ENCODE peak calls at places on chromosomes 13 and 19, in ten cellular contexts. One of them, this sample, is unnamed.

GRCh38 chr19:45779231-45780145 is 2.8 kb downstream of the DMPK start:
- DNase-seq in GM23248: peak
- DNase-seq in T-cell: peak
- DNase-seq in activated T-helper 1 cell treated with anti-CD3 and anti-CD28 coated beads, Interleukin-2, amount 50 U/mL, for 16 hours: peak
- DNase-seq in globus pallidus: no peak
- DNase-seq in spleen: peak
- DNase-seq in activated CD4-positive, alpha-beta T cell treated with anti-CD3 and anti-CD28 coated beads for 36 hours: peak
- DNase-seq in activated gamma-delta T cell treated with Interleukin-2 at 50 U/mL for 16 hours: peak
- DNase-seq in activated T-cell treated with anti-CD3 and anti-CD28 coated beads for 1 hour: peak
- DNase-seq in mesothelial cell of epicardium: peak
- DNase-seq in this sample: peak

GRCh38 chr13:42129033-42129432 is 80.6 kb downstream of the DGKH start:
- DNase-seq in GM23248: no peak
- DNase-seq in T-cell: no peak
- DNase-seq in activated T-helper 1 cell treated with anti-CD3 and anti-CD28 coated beads, Interleukin-2, amount 50 U/mL, for 16 hours: no peak
- DNase-seq in globus pallidus: no peak
- DNase-seq in spleen: no peak
- DNase-seq in activated CD4-positive, alpha-beta T cell treated with anti-CD3 and anti-CD28 coated beads for 36 hours: no peak
- DNase-seq in activated gamma-delta T cell treated with Interleukin-2 at 50 U/mL for 16 hours: no peak
- DNase-seq in activated T-cell treated with anti-CD3 and anti-CD28 coated beads for 1 hour: no peak
- DNase-seq in mesothelial cell of epicardium: no peak
- DNase-seq in this sample: no peak

GRCh38 chr19:28920269-28921066 is 292.5 kb downstream of the UQCRFS1 start:
- DNase-seq in GM23248: peak
- DNase-seq in T-cell: no peak
- DNase-seq in activated T-helper 1 cell treated with anti-CD3 and anti-CD28 coated beads, Interleukin-2, amount 50 U/mL, for 16 hours: no peak
- DNase-seq in globus pallidus: no peak
- DNase-seq in spleen: no peak
- DNase-seq in activated CD4-positive, alpha-beta T cell treated with anti-CD3 and anti-CD28 coated beads for 36 hours: no peak
- DNase-seq in activated gamma-delta T cell treated with Interleukin-2 at 50 U/mL for 16 hours: no peak
- DNase-seq in activated T-cell treated with anti-CD3 and anti-CD28 coated beads for 1 hour: no peak
- DNase-seq in mesothelial cell of epicardium: no peak
- DNase-seq in this sample: no peak

GRCh38 chr13:39692650-39693438 is 37.4 kb downstream of the COG6 start:
- DNase-seq in GM23248: peak
- DNase-seq in T-cell: no peak
- DNase-seq in activated T-helper 1 cell treated with anti-CD3 and anti-CD28 coated beads, Interleukin-2, amount 50 U/mL, for 16 hours: no peak
- DNase-seq in globus pallidus: peak
- DNase-seq in spleen: no peak
- DNase-seq in activated CD4-positive, alpha-beta T cell treated with anti-CD3 and anti-CD28 coated beads for 36 hours: no peak
- DNase-seq in activated gamma-delta T cell treated with Interleukin-2 at 50 U/mL for 16 hours: no peak
- DNase-seq in activated T-cell treated with anti-CD3 and anti-CD28 coated beads for 1 hour: no peak
- DNase-seq in mesothelial cell of epicardium: no peak
- DNase-seq in this sample: no peak

GRCh38 chr13:23618341-23618740 is 48.1 kb downstream of the TNFRSF19 start:
- DNase-seq in GM23248: peak
- DNase-seq in T-cell: no peak
- DNase-seq in activated T-helper 1 cell treated with anti-CD3 and anti-CD28 coated beads, Interleukin-2, amount 50 U/mL, for 16 hours: no peak
- DNase-seq in globus pallidus: no peak
- DNase-seq in spleen: no peak
- DNase-seq in activated CD4-positive, alpha-beta T cell treated with anti-CD3 and anti-CD28 coated beads for 36 hours: no peak
- DNase-seq in activated gamma-delta T cell treated with Interleukin-2 at 50 U/mL for 16 hours: no peak
- DNase-seq in activated T-cell treated with anti-CD3 and anti-CD28 coated beads for 1 hour: no peak
- DNase-seq in mesothelial cell of epicardium: no peak
- DNase-seq in this sample: no peak

GRCh38 chr13:80707000-80707983 is 366.4 kb upstream of the SPRY2 start:
- DNase-seq in GM23248: no peak
- DNase-seq in T-cell: no peak
- DNase-seq in activated T-helper 1 cell treated with anti-CD3 and anti-CD28 coated beads, Interleukin-2, amount 50 U/mL, for 16 hours: no peak
- DNase-seq in globus pallidus: no peak
- DNase-seq in spleen: peak
- DNase-seq in activated CD4-positive, alpha-beta T cell treated with anti-CD3 and anti-CD28 coated beads for 36 hours: no peak
- DNase-seq in activated gamma-delta T cell treated with Interleukin-2 at 50 U/mL for 16 hours: no peak
- DNase-seq in activated T-cell treated with anti-CD3 and anti-CD28 coated beads for 1 hour: no peak
- DNase-seq in mesothelial cell of epicardium: no peak
- DNase-seq in this sample: no peak

GRCh38 chr19:10201176-10201575 is 6.4 kb upstream of the DNMT1 start:
- DNase-seq in GM23248: no peak
- DNase-seq in T-cell: no peak
- DNase-seq in activated T-helper 1 cell treated with anti-CD3 and anti-CD28 coated beads, Interleukin-2, amount 50 U/mL, for 16 hours: no peak
- DNase-seq in globus pallidus: no peak
- DNase-seq in spleen: no peak
- DNase-seq in activated CD4-positive, alpha-beta T cell treated with anti-CD3 and anti-CD28 coated beads for 36 hours: no peak
- DNase-seq in activated gamma-delta T cell treated with Interleukin-2 at 50 U/mL for 16 hours: no peak
- DNase-seq in activated T-cell treated with anti-CD3 and anti-CD28 coated beads for 1 hour: no peak
- DNase-seq in mesothelial cell of epicardium: no peak
- DNase-seq in this sample: no peak

GRCh38 chr13:96994030-96994848 is at the start of gene OXGR1:
- DNase-seq in GM23248: peak
- DNase-seq in T-cell: no peak
- DNase-seq in activated T-helper 1 cell treated with anti-CD3 and anti-CD28 coated beads, Interleukin-2, amount 50 U/mL, for 16 hours: no peak
- DNase-seq in globus pallidus: peak
- DNase-seq in spleen: no peak
- DNase-seq in activated CD4-positive, alpha-beta T cell treated with anti-CD3 and anti-CD28 coated beads for 36 hours: peak
- DNase-seq in activated gamma-delta T cell treated with Interleukin-2 at 50 U/mL for 16 hours: no peak
- DNase-seq in activated T-cell treated with anti-CD3 and anti-CD28 coated beads for 1 hour: no peak
- DNase-seq in mesothelial cell of epicardium: no peak
- DNase-seq in this sample: no peak

GRCh38 chr19:1304197-1304924 is 18.7 kb downstream of the EFNA2 start:
- DNase-seq in GM23248: no peak
- DNase-seq in T-cell: no peak
- DNase-seq in activated T-helper 1 cell treated with anti-CD3 and anti-CD28 coated beads, Interleukin-2, amount 50 U/mL, for 16 hours: no peak
- DNase-seq in globus pallidus: no peak
- DNase-seq in spleen: peak
- DNase-seq in activated CD4-positive, alpha-beta T cell treated with anti-CD3 and anti-CD28 coated beads for 36 hours: no peak
- DNase-seq in activated gamma-delta T cell treated with Interleukin-2 at 50 U/mL for 16 hours: no peak
- DNase-seq in activated T-cell treated with anti-CD3 and anti-CD28 coated beads for 1 hour: no peak
- DNase-seq in mesothelial cell of epicardium: no peak
- DNase-seq in this sample: no peak

GRCh38 chr13:34733720-34734119 is 208.3 kb upstream of the NBEA start:
- DNase-seq in GM23248: peak
- DNase-seq in T-cell: no peak
- DNase-seq in activated T-helper 1 cell treated with anti-CD3 and anti-CD28 coated beads, Interleukin-2, amount 50 U/mL, for 16 hours: no peak
- DNase-seq in globus pallidus: no peak
- DNase-seq in spleen: no peak
- DNase-seq in activated CD4-positive, alpha-beta T cell treated with anti-CD3 and anti-CD28 coated beads for 36 hours: no peak
- DNase-seq in activated gamma-delta T cell treated with Interleukin-2 at 50 U/mL for 16 hours: no peak
- DNase-seq in activated T-cell treated with anti-CD3 and anti-CD28 coated beads for 1 hour: no peak
- DNase-seq in mesothelial cell of epicardium: no peak
- DNase-seq in this sample: no peak

GRCh38 chr19:15177269-15178116 is 23.3 kb downstream of the NOTCH3 start:
- DNase-seq in GM23248: peak
- DNase-seq in T-cell: peak
- DNase-seq in activated T-helper 1 cell treated with anti-CD3 and anti-CD28 coated beads, Interleukin-2, amount 50 U/mL, for 16 hours: peak
- DNase-seq in globus pallidus: peak
- DNase-seq in spleen: peak
- DNase-seq in activated CD4-positive, alpha-beta T cell treated with anti-CD3 and anti-CD28 coated beads for 36 hours: peak
- DNase-seq in activated gamma-delta T cell treated with Interleukin-2 at 50 U/mL for 16 hours: peak
- DNase-seq in activated T-cell treated with anti-CD3 and anti-CD28 coated beads for 1 hour: peak
- DNase-seq in mesothelial cell of epicardium: peak
- DNase-seq in this sample: peak

GRCh38 chr19:34096020-34096915 is 76.0 kb upstream of the LSM14A start:
- DNase-seq in GM23248: peak
- DNase-seq in T-cell: no peak
- DNase-seq in activated T-helper 1 cell treated with anti-CD3 and anti-CD28 coated beads, Interleukin-2, amount 50 U/mL, for 16 hours: no peak
- DNase-seq in globus pallidus: peak
- DNase-seq in spleen: no peak
- DNase-seq in activated CD4-positive, alpha-beta T cell treated with anti-CD3 and anti-CD28 coated beads for 36 hours: no peak
- DNase-seq in activated gamma-delta T cell treated with Interleukin-2 at 50 U/mL for 16 hours: no peak
- DNase-seq in activated T-cell treated with anti-CD3 and anti-CD28 coated beads for 1 hour: no peak
- DNase-seq in mesothelial cell of epicardium: no peak
- DNase-seq in this sample: peak

GRCh38 chr19:45404557-45405434 is at the start of gene PPP1R13L:
- DNase-seq in GM23248: no peak
- DNase-seq in T-cell: no peak
- DNase-seq in activated T-helper 1 cell treated with anti-CD3 and anti-CD28 coated beads, Interleukin-2, amount 50 U/mL, for 16 hours: no peak
- DNase-seq in globus pallidus: no peak
- DNase-seq in spleen: peak
- DNase-seq in activated CD4-positive, alpha-beta T cell treated with anti-CD3 and anti-CD28 coated beads for 36 hours: peak
- DNase-seq in activated gamma-delta T cell treated with Interleukin-2 at 50 U/mL for 16 hours: peak
- DNase-seq in activated T-cell treated with anti-CD3 and anti-CD28 coated beads for 1 hour: no peak
- DNase-seq in mesothelial cell of epicardium: peak
- DNase-seq in this sample: peak

GRCh38 chr13:44249439-44249838 is 124.2 kb upstream of the SERP2 start:
- DNase-seq in GM23248: peak
- DNase-seq in T-cell: no peak
- DNase-seq in activated T-helper 1 cell treated with anti-CD3 and anti-CD28 coated beads, Interleukin-2, amount 50 U/mL, for 16 hours: no peak
- DNase-seq in globus pallidus: no peak
- DNase-seq in spleen: no peak
- DNase-seq in activated CD4-positive, alpha-beta T cell treated with anti-CD3 and anti-CD28 coated beads for 36 hours: no peak
- DNase-seq in activated gamma-delta T cell treated with Interleukin-2 at 50 U/mL for 16 hours: no peak
- DNase-seq in activated T-cell treated with anti-CD3 and anti-CD28 coated beads for 1 hour: no peak
- DNase-seq in mesothelial cell of epicardium: no peak
- DNase-seq in this sample: no peak

GRCh38 chr13:55497486-55497885 is 1643.2 kb upstream of the PRR20A start:
- DNase-seq in GM23248: no peak
- DNase-seq in T-cell: no peak
- DNase-seq in activated T-helper 1 cell treated with anti-CD3 and anti-CD28 coated beads, Interleukin-2, amount 50 U/mL, for 16 hours: no peak
- DNase-seq in globus pallidus: no peak
- DNase-seq in spleen: no peak
- DNase-seq in activated CD4-positive, alpha-beta T cell treated with anti-CD3 and anti-CD28 coated beads for 36 hours: no peak
- DNase-seq in activated gamma-delta T cell treated with Interleukin-2 at 50 U/mL for 16 hours: no peak
- DNase-seq in activated T-cell treated with anti-CD3 and anti-CD28 coated beads for 1 hour: no peak
- DNase-seq in mesothelial cell of epicardium: no peak
- DNase-seq in this sample: no peak

GRCh38 chr19:3265432-3265831 is 41.0 kb downstream of the CELF5 start:
- DNase-seq in GM23248: no peak
- DNase-seq in T-cell: no peak
- DNase-seq in activated T-helper 1 cell treated with anti-CD3 and anti-CD28 coated beads, Interleukin-2, amount 50 U/mL, for 16 hours: no peak
- DNase-seq in globus pallidus: no peak
- DNase-seq in spleen: no peak
- DNase-seq in activated CD4-positive, alpha-beta T cell treated with anti-CD3 and anti-CD28 coated beads for 36 hours: no peak
- DNase-seq in activated gamma-delta T cell treated with Interleukin-2 at 50 U/mL for 16 hours: no peak
- DNase-seq in activated T-cell treated with anti-CD3 and anti-CD28 coated beads for 1 hour: no peak
- DNase-seq in mesothelial cell of epicardium: no peak
- DNase-seq in this sample: no peak

GRCh38 chr19:869245-870177 is 10.0 kb downstream of the CFD start:
- DNase-seq in GM23248: peak
- DNase-seq in T-cell: no peak
- DNase-seq in activated T-helper 1 cell treated with anti-CD3 and anti-CD28 coated beads, Interleukin-2, amount 50 U/mL, for 16 hours: no peak
- DNase-seq in globus pallidus: no peak
- DNase-seq in spleen: no peak
- DNase-seq in activated CD4-positive, alpha-beta T cell treated with anti-CD3 and anti-CD28 coated beads for 36 hours: no peak
- DNase-seq in activated gamma-delta T cell treated with Interleukin-2 at 50 U/mL for 16 hours: no peak
- DNase-seq in activated T-cell treated with anti-CD3 and anti-CD28 coated beads for 1 hour: no peak
- DNase-seq in mesothelial cell of epicardium: no peak
- DNase-seq in this sample: no peak

GRCh38 chr13:30119476-30119875 is 187.9 kb downstream of the KATNAL1 start:
- DNase-seq in GM23248: peak
- DNase-seq in T-cell: peak
- DNase-seq in activated T-helper 1 cell treated with anti-CD3 and anti-CD28 coated beads, Interleukin-2, amount 50 U/mL, for 16 hours: no peak
- DNase-seq in globus pallidus: no peak
- DNase-seq in spleen: no peak
- DNase-seq in activated CD4-positive, alpha-beta T cell treated with anti-CD3 and anti-CD28 coated beads for 36 hours: peak
- DNase-seq in activated gamma-delta T cell treated with Interleukin-2 at 50 U/mL for 16 hours: peak
- DNase-seq in activated T-cell treated with anti-CD3 and anti-CD28 coated beads for 1 hour: no peak
- DNase-seq in mesothelial cell of epicardium: no peak
- DNase-seq in this sample: no peak

GRCh38 chr19:6543866-6544347 is 13.1 kb downstream of the TNFSF9 start:
- DNase-seq in GM23248: no peak
- DNase-seq in T-cell: no peak
- DNase-seq in activated T-helper 1 cell treated with anti-CD3 and anti-CD28 coated beads, Interleukin-2, amount 50 U/mL, for 16 hours: no peak
- DNase-seq in globus pallidus: no peak
- DNase-seq in spleen: no peak
- DNase-seq in activated CD4-positive, alpha-beta T cell treated with anti-CD3 and anti-CD28 coated beads for 36 hours: no peak
- DNase-seq in activated gamma-delta T cell treated with Interleukin-2 at 50 U/mL for 16 hours: no peak
- DNase-seq in activated T-cell treated with anti-CD3 and anti-CD28 coated beads for 1 hour: no peak
- DNase-seq in mesothelial cell of epicardium: no peak
- DNase-seq in this sample: no peak

GRCh38 chr13:110971486-110971885 is 56.6 kb upstream of the ANKRD10 start:
- DNase-seq in GM23248: no peak
- DNase-seq in T-cell: no peak
- DNase-seq in activated T-helper 1 cell treated with anti-CD3 and anti-CD28 coated beads, Interleukin-2, amount 50 U/mL, for 16 hours: no peak
- DNase-seq in globus pallidus: no peak
- DNase-seq in spleen: no peak
- DNase-seq in activated CD4-positive, alpha-beta T cell treated with anti-CD3 and anti-CD28 coated beads for 36 hours: no peak
- DNase-seq in activated gamma-delta T cell treated with Interleukin-2 at 50 U/mL for 16 hours: no peak
- DNase-seq in activated T-cell treated with anti-CD3 and anti-CD28 coated beads for 1 hour: no peak
- DNase-seq in mesothelial cell of epicardium: no peak
- DNase-seq in this sample: no peak